ENCODE peak calls at places on chromosomes 7 and 10, in ten cellular contexts. U, N, B, L, V, Y, Z, K, X and C are unnamed samples.

GRCh38 chr7:54841772-54842707 is 83.0 kb upstream of the SEC61G start:
- DNase-seq in L (no peak), K (peak), Z (no peak), X (no peak), N (no peak), B (no peak), V (no peak), U (no peak), Y (peak), C (no peak)

GRCh38 chr10:66747451-66747850 is 178.4 kb upstream of the LRRTM3 start:
- DNase-seq in V (no peak), N (no peak), K (peak), Y (peak), B (peak), U (no peak), L (no peak), Z (no peak), X (no peak), C (no peak)

GRCh38 chr7:37683263-37684120 is at the start of gene GPR141:
- DNase-seq in Z (peak), Y (no peak), V (no peak), K (peak), U (no peak), L (no peak), N (no peak), X (no peak), B (peak), C (no peak)

GRCh38 chr10:99906470-99906869 is 103.3 kb downstream of the DNMBP start:
- DNase-seq in K (peak), Y (peak), Z (peak), B (peak), X (no peak), L (peak), V (no peak), N (no peak), U (no peak), C (no peak)

GRCh38 chr10:118983263-118983662 is 46.3 kb upstream of the NANOS1 start:
- DNase-seq in K (no peak), L (no peak), V (peak), N (no peak), Z (no peak), U (peak), B (no peak), Y (no peak), X (no peak), C (no peak)

GRCh38 chr7:51300762-51301674 is 15.6 kb downstream of the COBL start:
- DNase-seq in X (no peak), U (no peak), V (no peak), Y (no peak), L (no peak), Z (no peak), K (no peak), N (no peak), B (no peak), C (no peak)

GRCh38 chr10:100293067-100293466 is 6.6 kb upstream of the BLOC1S2 start:
- DNase-seq in U (no peak), X (no peak), Y (no peak), N (no peak), B (no peak), K (no peak), L (no peak), Z (no peak), V (no peak), C (no peak)

GRCh38 chr7:108808556-108808955 is 238.9 kb downstream of the DNAJB9 start:
- DNase-seq in K (no peak), N (no peak), U (no peak), L (no peak), B (peak), X (no peak), Y (no peak), Z (no peak), V (no peak), C (no peak)

GRCh38 chr7:43781726-43782607 is 23.5 kb downstream of the BLVRA start:
- DNase-seq in L (peak), N (no peak), V (no peak), X (no peak), B (no peak), Z (no peak), U (no peak), K (peak), Y (peak), C (peak)

GRCh38 chr7:4929005-4929404 is 30.0 kb downstream of the MMD2 start:
- DNase-seq in Y (no peak), K (no peak), X (no peak), L (no peak), B (no peak), Z (no peak), V (no peak), U (no peak), N (no peak), C (no peak)

GRCh38 chr7:36208406-36208805 is 55.4 kb downstream of the EEPD1 start:
- DNase-seq in V (no peak), B (no peak), U (no peak), L (no peak), X (no peak), K (no peak), Z (peak), Y (peak), N (no peak), C (no peak)

GRCh38 chr7:112587504-112587903 is 106.7 kb downstream of the LSMEM1 start:
- DNase-seq in N (no peak), U (no peak), K (no peak), V (no peak), L (no peak), B (no peak), Y (no peak), X (no peak), Z (no peak), C (no peak)